ENCODE peak calls at places on chromosome 16, in five cellular contexts. O is NCI-H1092 treated with DMSO at 0.1 percent for 48 hours, U is RCC 7860, Z is H9, C is ELR. L is an unnamed sample.

GRCh38 chr16:51146256-51146924 is 4.7 kb downstream of the SALL1 start:
- DNase-seq in O (no peak), U (peak), Z (no peak), C (peak), L (no peak)

GRCh38 chr16:80433617-80434016 is 107.2 kb upstream of the DYNLRB2 start:
- DNase-seq in O (no peak), U (peak), Z (no peak), C (peak), L (no peak)

GRCh38 chr16:17544785-17545184 is 74.0 kb upstream of the XYLT1 start:
- DNase-seq in O (no peak), U (no peak), Z (peak), C (peak), L (no peak)

GRCh38 chr16:7051586-7052349 is 280.9 kb upstream of the RBFOX1 start:
- DNase-seq in O (no peak), U (no peak), Z (no peak), C (no peak), L (no peak)

GRCh38 chr16:14364386-14365199 is 265.5 kb downstream of the PARN start:
- DNase-seq in O (no peak), U (peak), Z (no peak), C (peak), L (no peak)

GRCh38 chr16:66365588-66365987 is 903 bp upstream of the CDH5 start:
- DNase-seq in O (no peak), U (no peak), Z (no peak), C (no peak), L (no peak)

GRCh38 chr16:49951568-49952195 is 73.3 kb upstream of the CNEP1R1 start:
- DNase-seq in O (no peak), U (no peak), Z (peak), C (no peak), L (no peak)

GRCh38 chr16:17416461-17417221 is 54.1 kb downstream of the XYLT1 start:
- DNase-seq in O (no peak), U (no peak), Z (peak), C (no peak), L (no peak)

GRCh38 chr16:85484337-85485295 is 128.5 kb upstream of the GSE1 start:
- DNase-seq in O (peak), U (no peak), Z (no peak), C (no peak), L (peak)

GRCh38 chr16:26801628-26802027 is 265.1 kb upstream of the C16orf82 start:
- DNase-seq in O (no peak), U (no peak), Z (no peak), C (no peak), L (no peak)

GRCh38 chr16:82636485-82636884 is 9.7 kb downstream of the CDH13 start:
- DNase-seq in O (no peak), U (peak), Z (no peak), C (no peak), L (no peak)

GRCh38 chr16:11015607-11016006 is 71.2 kb downstream of the CLEC16A start:
- DNase-seq in O (no peak), U (no peak), Z (no peak), C (no peak), L (no peak)

GRCh38 chr16:10579965-10580918 is at the start of gene EMP2:
- DNase-seq in O (no peak), U (peak), Z (peak), C (peak), L (peak)